ENCODE peak calls at places on chromosomes 7 and 10, in four cellular contexts. C is K562, S is GM12891, Z is GM12878. G is an unnamed sample.

GRCh38 chr7:2488272-2488645 is 12.1 kb upstream of the GRIFIN start:
- DNase-seq in C (no peak), S (no peak), Z (no peak), G (no peak)

GRCh38 chr10:60769406-60769805 is 8.9 kb upstream of the CDK1 start:
- DNase-seq in C (no peak), S (no peak), Z (no peak), G (no peak)

GRCh38 chr7:64849924-64850499 is 53.1 kb upstream of the ZNF273 start:
- DNase-seq in C (no peak), S (no peak), Z (no peak), G (no peak)

GRCh38 chr10:72127571-72127970 is 39.2 kb upstream of the SPOCK2 start:
- DNase-seq in C (no peak), S (no peak), Z (no peak), G (no peak)

GRCh38 chr10:71218046-71218832 is 5.9 kb downstream of the UNC5B start:
- DNase-seq in C (no peak), S (no peak), Z (no peak), G (no peak)

GRCh38 chr7:24981544-24981951 is 1.6 kb upstream of the OSBPL3 start:
- DNase-seq in C (no peak), S (no peak), Z (no peak), G (peak)

GRCh38 chr7:72032934-72033333 is 379.2 kb downstream of the CALN1 start:
- DNase-seq in C (no peak), S (no peak), Z (no peak), G (no peak)

GRCh38 chr7:5300366-5300765 is 17.6 kb downstream of the SLC29A4 start:
- DNase-seq in C (no peak), S (no peak), Z (no peak), G (no peak)

GRCh38 chr10:133327651-133328357 is 8.9 kb downstream of the CALY start:
- DNase-seq in C (no peak), S (no peak), Z (no peak), G (no peak)

GRCh38 chr10:75655791-75656451 is 224.5 kb downstream of the LRMDA start:
- DNase-seq in C (no peak), S (no peak), Z (no peak), G (no peak)

GRCh38 chr10:97494863-97495506 is 3.2 kb downstream of the MMS19 start:
- DNase-seq in C (no peak), S (no peak), Z (no peak), G (no peak)

GRCh38 chr10:100786591-100786990 is 41.2 kb downstream of the PAX2 start:
- DNase-seq in C (no peak), S (no peak), Z (no peak), G (no peak)

GRCh38 chr7:64541438-64542359 is 21.2 kb downstream of the ZNF680 start:
- DNase-seq in C (no peak), S (no peak), Z (no peak), G (no peak)

GRCh38 chr7:51430480-51431086 is 114.0 kb upstream of the COBL start:
- DNase-seq in C (peak), S (peak), Z (peak), G (peak)

GRCh38 chr7:85103352-85103751 is 83.5 kb downstream of the SEMA3D start:
- DNase-seq in C (no peak), S (no peak), Z (no peak), G (no peak)

GRCh38 chr7:105621617-105622016 is 40.3 kb upstream of the EFCAB10 start:
- DNase-seq in C (no peak), S (no peak), Z (no peak), G (no peak)

GRCh38 chr7:11155883-11156282 is 182.2 kb downstream of the PHF14 start:
- DNase-seq in C (no peak), S (no peak), Z (no peak), G (no peak)

GRCh38 chr7:123871998-123872867 is 27.3 kb downstream of the HYAL4 start:
- DNase-seq in C (peak), S (no peak), Z (no peak), G (no peak)

DNA sequence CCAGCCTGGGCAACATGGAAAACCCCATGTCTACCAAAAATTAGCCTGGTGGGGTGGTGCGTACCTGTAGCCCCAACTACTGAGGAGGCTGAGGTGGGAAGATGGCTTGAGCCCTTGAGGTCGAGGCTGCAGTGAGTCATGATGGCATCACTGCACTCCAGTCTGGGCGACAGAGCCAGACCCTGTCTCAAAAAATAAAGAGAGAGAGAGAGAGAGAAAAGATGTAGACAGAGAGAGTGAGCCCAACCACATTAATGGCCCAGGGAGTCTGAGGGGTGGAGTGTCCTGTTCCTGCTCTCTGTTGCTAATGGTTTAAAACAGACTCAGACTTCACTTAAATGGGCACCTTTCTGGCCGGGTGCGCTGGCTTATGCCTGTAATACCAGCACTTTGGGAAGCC is 455.7 kb upstream of the GALNT17 start:
- DNase-seq in C (no peak), S (no peak), Z (no peak), G (no peak)
- TF ChIP-seq SPI1 in C (no peak), S (no peak), Z (no peak), G (no peak)

GRCh38 chr7:155963356-155963755 is 151.1 kb upstream of the SHH start:
- DNase-seq in C (no peak), S (no peak), Z (no peak), G (no peak)

GRCh38 chr7:155959894-155960293 is 147.6 kb upstream of the SHH start:
- DNase-seq in C (no peak), S (no peak), Z (no peak), G (no peak)

GRCh38 chr7:155962968-155963300 is 150.7 kb upstream of the SHH start:
- DNase-seq in C (no peak), S (no peak), Z (no peak), G (no peak)

GRCh38 chr7:155962191-155962967 is 150.1 kb upstream of the SHH start:
- DNase-seq in C (no peak), S (peak), Z (peak), G (no peak)

DNA sequence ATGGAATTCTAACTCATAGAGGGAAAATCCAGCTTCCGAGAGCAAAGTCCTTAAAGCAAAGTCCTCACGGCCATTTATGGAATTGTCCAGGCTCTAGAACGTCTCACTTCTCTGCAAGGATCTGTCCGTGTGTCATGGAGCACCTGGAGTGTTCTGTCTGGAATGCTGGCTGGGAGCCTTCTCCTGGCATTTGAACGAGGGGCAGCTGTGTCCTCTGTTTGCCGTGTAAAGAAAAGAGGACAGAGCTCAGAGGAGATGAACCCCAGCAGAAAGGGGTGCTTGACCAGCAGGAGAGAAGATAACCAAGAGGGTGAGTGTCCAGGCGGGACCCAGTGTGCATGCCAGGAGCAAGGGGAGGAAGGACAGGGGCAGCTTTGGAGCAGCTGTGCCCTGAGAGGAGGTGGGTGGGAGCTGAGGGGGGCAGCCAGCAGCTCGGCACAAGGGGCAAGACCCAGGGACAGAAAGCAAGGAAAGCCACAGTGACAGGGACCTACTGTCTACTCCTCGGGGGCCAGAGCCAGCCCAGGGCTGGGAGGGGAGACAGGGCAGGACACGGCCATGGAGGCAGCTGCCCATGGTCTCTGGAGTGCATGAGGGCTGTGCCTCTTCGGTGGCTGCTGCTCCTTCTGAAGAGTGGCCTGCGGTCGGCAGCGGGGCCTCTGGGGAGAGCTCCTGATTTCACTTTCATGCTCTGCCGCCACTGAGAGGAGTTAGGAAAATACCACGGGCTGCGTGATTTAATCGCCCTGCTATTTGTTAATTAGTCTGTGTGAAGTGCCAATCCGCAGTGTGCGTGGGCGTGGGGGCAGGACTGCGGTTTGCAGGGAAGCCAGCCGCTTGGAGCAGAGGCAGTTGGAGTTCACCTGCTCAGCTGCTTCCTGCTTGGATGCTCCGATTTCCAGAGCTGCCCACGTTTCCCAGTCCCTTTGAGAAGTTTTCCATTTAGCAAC is 149.3 kb upstream of the SHH start:
- DNase-seq in C (no peak), S (no peak), Z (no peak), G (no peak)
- TF ChIP-seq SPI1 in C (no peak), S (no peak), Z (no peak), G (no peak)

GRCh38 chr10:7988985-7989384 is 65.5 kb upstream of the GATA3 start:
- DNase-seq in C (peak), S (no peak), Z (no peak), G (no peak)
- TF ChIP-seq SPI1 in C (no peak), S (no peak), Z (no peak), G (no peak)

GRCh38 chr7:773622-773915 is 46.5 kb upstream of the PRKAR1B start:
- DNase-seq in C (no peak), S (no peak), Z (no peak), G (no peak)

GRCh38 chr7:772861-773621 is 46.0 kb upstream of the PRKAR1B start:
- DNase-seq in C (no peak), S (no peak), Z (no peak), G (no peak)

GRCh38 chr7:772005-772294 is 44.9 kb upstream of the PRKAR1B start:
- DNase-seq in C (no peak), S (no peak), Z (no peak), G (no peak)

GRCh38 chr7:771241-772004 is 44.3 kb upstream of the PRKAR1B start:
- DNase-seq in C (no peak), S (no peak), Z (no peak), G (no peak)

GRCh38 chr7:772392-772791 is 45.3 kb upstream of the PRKAR1B start:
- DNase-seq in C (no peak), S (no peak), Z (no peak), G (no peak)
- TF ChIP-seq SPI1 in C (no peak), S (no peak), Z (no peak), G (no peak)

GRCh38 chr7:90222811-90223725 is 11.5 kb downstream of the STEAP2 start:
- DNase-seq in C (no peak), S (no peak), Z (no peak), G (no peak)
- TF ChIP-seq SPI1 in C (no peak), S (no peak), Z (no peak), G (no peak)

G was measured in HL-60.